ENCODE peak calls at places on chromosomes 2 and 18, in ten cellular contexts. F is activated T-cell treated with anti-CD3 and anti-CD28 coated beads, Interleukin-2, amount 50 U/mL, for 4 hours; K is endothelial cell; G is C1 segment of cervical spinal cord; J is EH; Q is HT1080; B is NCI-H1105 treated with DMSO at 0.1 percent for 48 hours; X is GM06990; C is Panc1; I is amygdala. V is an unnamed sample.
A peak's percentile ranks its signal among the peaks of the same experiment; 100 is the strongest.

GRCh38 chr2:237181844-237182243 is 96.2 kb downstream of the COPS8 start:
- DNase-seq in B (no peak), K (no peak), J (peak; percentile 99), F (no peak), Q (peak; percentile 81), C (no peak), I (no peak), G (no peak), X (no peak), V (no peak)

GRCh38 chr18:33495278-33495677 is 54.8 kb upstream of the CCDC178 start:
- DNase-seq in X (no peak), G (no peak), K (peak; percentile 50), C (peak; percentile 17), I (no peak), J (no peak), Q (peak; percentile 58), B (peak; percentile 51), F (no peak), V (no peak)

GRCh38 chr2:213104089-213104902 is 47.1 kb downstream of the IKZF2 start:
- DNase-seq in X (no peak), C (no peak), K (no peak), G (no peak), B (no peak), J (peak; percentile 21), F (no peak), I (no peak), Q (no peak), V (no peak)

GRCh38 chr2:238164906-238165287 is 6.1 kb downstream of the ERFE start:
- DNase-seq in Q (no peak), I (no peak), C (no peak), F (no peak), G (no peak), X (no peak), B (no peak), J (no peak), K (no peak), V (no peak)

GRCh38 chr2:9463698-9464034 is 10.7 kb upstream of the IAH1 start:
- DNase-seq in Q (peak; percentile 45), K (no peak), G (no peak), C (no peak), I (no peak), F (no peak), X (no peak), B (no peak), J (peak; percentile 28), V (no peak)

GRCh38 chr2:55490554-55490953 is 29.0 kb upstream of the CFAP36 start:
- DNase-seq in F (no peak), C (no peak), X (no peak), Q (peak; percentile 71), B (peak; percentile 6), J (peak; percentile 56), I (peak; percentile 2), K (no peak), G (peak; percentile 29), V (no peak)

GRCh38 chr2:26712486-26713465 is 20.3 kb downstream of the KCNK3 start:
- DNase-seq in F (no peak), K (no peak), X (no peak), C (no peak), B (peak; percentile 95), G (peak; percentile 21), I (peak; percentile 79), J (peak; percentile 42), Q (no peak), V (no peak)

GRCh38 chr2:159617651-159618050 is 1.3 kb upstream of the BAZ2B start:
- DNase-seq in B (peak; percentile 86), J (peak; percentile 35), I (no peak), G (no peak), Q (no peak), F (no peak), K (no peak), C (no peak), X (no peak), V (no peak)

GRCh38 chr18:62828091-62828640 is 112.8 kb downstream of the PHLPP1 start:
- DNase-seq in Q (no peak), G (no peak), F (no peak), C (no peak), K (no peak), J (no peak), B (no peak), X (no peak), I (no peak), V (no peak)

GRCh38 chr2:145325485-145325884 is 805.6 kb upstream of the ZEB2 start:
- DNase-seq in K (no peak), B (no peak), X (no peak), I (no peak), Q (peak; percentile 10), F (no peak), G (no peak), C (no peak), J (no peak), V (no peak)

GRCh38 chr2:139142252-139142651 is 362.1 kb upstream of the NXPH2 start:
- DNase-seq in G (no peak), C (no peak), Q (peak; percentile 8), X (no peak), J (peak; percentile 8), K (peak; percentile 34), B (no peak), I (no peak), F (no peak), V (no peak)

V was measured in ureter.